ENCODE peak calls at places on chromosomes 16 and 17, in four cellular contexts. B is GM12865, N is Peyer's patch, U is Calu3. S is an unnamed sample.

GRCh38 chr16:65875362-65876199 is 490.9 kb upstream of the CDH5 start:
- DNase-seq in N (no peak), B (peak), U (no peak), S (no peak)

GRCh38 chr16:57594531-57595031 is 33.8 kb upstream of the ADGRG1 start:
- DNase-seq in U (no peak), N (peak), B (no peak), S (no peak)

GRCh38 chr16:13186813-13187212 is 285.4 kb downstream of the SHISA9 start:
- DNase-seq in N (no peak), B (peak), U (no peak), S (peak)

GRCh38 chr16:21646721-21647561 is 5.5 kb downstream of the IGSF6 start:
- DNase-seq in N (peak), B (peak), U (no peak), S (no peak)

GRCh38 chr17:77151236-77151635 is 10.5 kb downstream of the SEC14L1 start:
- DNase-seq in N (no peak), U (no peak), B (no peak), S (no peak)

GRCh38 chr17:5793899-5794298 is 209.6 kb upstream of the NLRP1 start:
- DNase-seq in U (peak), B (peak), N (no peak), S (peak)

GRCh38 chr17:47644324-47644723 is 5.4 kb upstream of the KPNB1 start:
- DNase-seq in B (no peak), N (no peak), U (no peak), S (no peak)

GRCh38 chr17:59331929-59332889 is 754 bp downstream of the YPEL2 start:
- DNase-seq in B (peak), N (peak), U (peak), S (no peak)

GRCh38 chr17:38342886-38343607 is 709 bp downstream of the GPR179 start:
- DNase-seq in U (no peak), N (no peak), B (no peak), S (no peak)

GRCh38 chr16:741986-742629 is 1.3 kb upstream of the CIAO3 start:
- DNase-seq in B (no peak), N (no peak), U (no peak), S (no peak)

GRCh38 chr17:48629411-48629759 is 3.2 kb upstream of the HOXB9 start:
- DNase-seq in U (no peak), N (no peak), B (no peak), S (no peak)

GRCh38 chr17:21214777-21215541 is 998 bp upstream of the TMEM11 start:
- DNase-seq in B (peak), U (peak), N (no peak), S (no peak)

GRCh38 chr17:73247728-73248127 is 14.0 kb downstream of the CPSF4L start:
- DNase-seq in B (no peak), U (no peak), N (peak), S (no peak)